ENCODE peak calls at places on chromosomes 6 and 20, in ten cellular contexts. Q is IMR-90; H is ovary; S is GM12892; Z is COR-L47; C is epithelial cell of esophagus; A is foreskin fibroblast; E is H7; U is non-pigmented ciliary epithelial cell; P is activated CD4-positive, alpha-beta T cell treated with anti-CD3 and anti-CD28 coated beads for 4 hours. D is an unnamed sample.

GRCh38 chr6:117338567-117338966 is 73.2 kb downstream of the VGLL2 start:
- DNase-seq in C (no peak), Q (no peak), U (no peak), P (no peak), H (no peak), E (no peak), Z (no peak), S (no peak), A (no peak), D (no peak)

GRCh38 chr20:37299718-37300529 is 10.5 kb downstream of the MANBAL start:
- DNase-seq in Q (peak), C (no peak), H (no peak), U (no peak), P (no peak), E (no peak), S (no peak), A (peak), Z (no peak), D (no peak)

GRCh38 chr6:13538084-13538483 is 36.3 kb upstream of the SIRT5 start:
- DNase-seq in C (peak), S (peak), Z (peak), H (no peak), Q (peak), E (peak), U (peak), A (peak), P (no peak), D (peak)

GRCh38 chr6:49336514-49337131 is 126.4 kb downstream of the MMUT start:
- DNase-seq in P (no peak), A (peak), C (no peak), E (no peak), Z (no peak), U (peak), H (no peak), S (no peak), Q (peak), D (no peak)

GRCh38 chr6:17418281-17419188 is 25.1 kb downstream of the CAP2 start:
- DNase-seq in Q (peak), A (peak), H (no peak), E (no peak), C (peak), Z (no peak), S (no peak), U (peak), P (no peak), D (no peak)

GRCh38 chr20:6632187-6632586 is 135.3 kb upstream of the BMP2 start:
- DNase-seq in U (peak), P (no peak), Z (no peak), Q (no peak), A (no peak), H (peak), E (no peak), C (peak), S (no peak), D (peak)

GRCh38 chr20:41734506-41734945 is 116.3 kb upstream of the CHD6 start:
- DNase-seq in E (peak), H (no peak), Q (peak), A (peak), Z (peak), U (peak), S (no peak), P (no peak), C (peak), D (peak)

GRCh38 chr6:122438975-122439374 is 32.6 kb downstream of the SERINC1 start:
- DNase-seq in U (no peak), Z (no peak), H (no peak), A (no peak), C (no peak), Q (no peak), S (no peak), P (no peak), E (no peak), D (no peak)

GRCh38 chr6:73286752-73287151 is 23.8 kb upstream of the KHDC1 start:
- DNase-seq in A (no peak), P (no peak), E (no peak), C (no peak), U (no peak), S (no peak), Z (no peak), Q (no peak), H (no peak), D (no peak)

GRCh38 chr6:90090866-90091265 is 196.6 kb downstream of the GJA10 start:
- DNase-seq in Z (no peak), U (no peak), S (no peak), E (no peak), C (no peak), H (no peak), A (no peak), P (no peak), Q (no peak), D (no peak)

GRCh38 chr6:135675862-135676261 is 175.6 kb upstream of the PDE7B start:
- DNase-seq in Q (peak), E (peak), C (peak), A (peak), Z (peak), S (no peak), P (peak), H (no peak), U (peak), D (peak)

D was measured in RWPE1.